ENCODE peak calls at places on chromosome 13, in ten cellular contexts. L is HCT116, M is stomach, O is endodermal cell, F is heart left ventricle, P is mammary epithelial cell, V is aorta, Z is psoas muscle, X is neural progenitor cell, A is small intestine. C is an unnamed sample.

GRCh38 chr13:105773887-105774538 is 761.4 kb downstream of the EFNB2 start:
- DNase-seq in L (peak; percentile 63), M (no peak), O (no peak), F (no peak), P (no peak), V (no peak), Z (no peak), X (peak; percentile 12), A (no peak), C (peak; percentile 78)

GRCh38 chr13:33279414-33279813 is 6.1 kb downstream of the STARD13 start:
- DNase-seq in L (no peak), M (no peak), O (no peak), F (no peak), P (no peak), V (no peak), Z (no peak), X (no peak), A (no peak), C (peak; percentile 72)

GRCh38 chr13:68897331-68897730 is 1210.3 kb upstream of the ATXN8OS start:
- DNase-seq in L (no peak), M (no peak), O (peak; percentile 53), F (no peak), P (no peak), V (no peak), Z (no peak), X (no peak), A (no peak), C (no peak)

GRCh38 chr13:91661692-91662490 is 263.5 kb downstream of the GPC5 start:
- DNase-seq in L (no peak), M (no peak), O (no peak), F (no peak), P (no peak), V (no peak), Z (no peak), X (no peak), A (no peak), C (no peak)

GRCh38 chr13:23506821-23507210 is 63.4 kb upstream of the TNFRSF19 start:
- DNase-seq in L (no peak), M (no peak), O (no peak), F (peak; percentile 50), P (no peak), V (no peak), Z (no peak), X (no peak), A (no peak), C (peak; percentile 73)

GRCh38 chr13:62250501-62251175 is 835.0 kb upstream of the PCDH20 start:
- DNase-seq in L (no peak), M (no peak), O (no peak), F (no peak), P (no peak), V (no peak), Z (no peak), X (no peak), A (no peak), C (peak; percentile 87)

GRCh38 chr13:105121221-105121620 is 1414.2 kb downstream of the EFNB2 start:
- DNase-seq in L (no peak), M (no peak), O (no peak), F (no peak), P (no peak), V (no peak), Z (no peak), X (no peak), A (no peak), C (no peak)

GRCh38 chr13:20526664-20527063 is 1.0 kb upstream of the CRYL1 start:
- DNase-seq in L (no peak), M (no peak), O (no peak), F (no peak), P (no peak), V (no peak), Z (no peak), X (no peak), A (no peak), C (peak; percentile 29)

GRCh38 chr13:79155883-79156282 is 250.2 kb downstream of the RBM26 start:
- DNase-seq in L (no peak), M (no peak), O (no peak), F (no peak), P (no peak), V (no peak), Z (no peak), X (no peak), A (no peak), C (no peak)

GRCh38 chr13:66972659-66973058 is 257.5 kb downstream of the PCDH9 start:
- DNase-seq in L (no peak), M (no peak), O (no peak), F (no peak), P (no peak), V (no peak), Z (no peak), X (no peak), A (no peak), C (peak; percentile 41)

DNA sequence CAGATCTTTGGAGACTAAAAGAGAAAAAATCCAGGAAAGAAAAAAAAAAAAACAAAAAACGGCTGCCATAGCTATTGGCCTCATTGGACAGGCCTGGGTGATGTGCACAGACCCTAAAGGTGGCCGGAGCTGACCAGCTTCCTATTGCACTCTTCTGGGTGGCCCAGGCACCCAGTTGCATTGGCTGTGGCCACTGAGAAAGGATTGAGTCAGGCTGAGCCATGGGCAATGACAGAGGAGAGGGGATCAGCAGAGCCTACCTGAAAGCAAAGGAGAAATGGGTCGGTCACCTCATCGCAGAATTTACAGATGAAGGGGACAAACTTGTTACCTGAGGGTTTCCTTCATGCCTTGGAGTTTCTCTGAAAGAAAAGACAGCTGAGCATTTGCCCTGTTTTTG is 17.3 kb downstream of the HMGB1 start:
- DNase-seq in L (no peak), M (no peak), O (no peak), F (no peak), P (no peak), V (no peak), Z (no peak), X (no peak), A (no peak), C (no peak)
- H3K4me1 ChIP-seq in L (no peaks in the 10 kb centered on the region), M (peaks cover 17% of the 10 kb centered on the region), O (no peaks in the 10 kb centered on the region), F (peaks cover 5% of the 10 kb centered on the region), P (no peaks in the 10 kb centered on the region), V (no peaks in the 10 kb centered on the region), Z (peaks cover 6% of the 10 kb centered on the region), X (peaks cover 12% of the 10 kb centered on the region), A (no peaks in the 10 kb centered on the region), C (peaks cover 8% of the 10 kb centered on the region)

GRCh38 chr13:36710396-36710795 is 36.6 kb downstream of the SERTM1 start:
- DNase-seq in L (no peak), M (no peak), O (no peak), F (no peak), P (no peak), V (no peak), Z (no peak), X (no peak), A (no peak), C (peak; percentile 18)
- H3K4me3 ChIP-seq in L (no peak overlapping the region), M (no peak overlapping the region), O (no peak overlapping the region), F (no peak overlapping the region), P (no peak overlapping the region), V (no peak overlapping the region), Z (no peak overlapping the region), X (no peak overlapping the region), A (no peak overlapping the region), C (no peak overlapping the region)

GRCh38 chr13:98825659-98826058 is 73.2 kb upstream of the SLC15A1 start:
- DNase-seq in L (no peak), M (no peak), O (no peak), F (no peak), P (no peak), V (no peak), Z (no peak), X (peak; percentile 16), A (no peak), C (no peak)

GRCh38 chr13:98823442-98823841 is 71.0 kb upstream of the SLC15A1 start:
- DNase-seq in L (no peak), M (no peak), O (no peak), F (no peak), P (no peak), V (no peak), Z (no peak), X (no peak), A (no peak), C (no peak)

GRCh38 chr13:98826156-98826555 is 73.7 kb upstream of the SLC15A1 start:
- DNase-seq in L (no peak), M (no peak), O (no peak), F (no peak), P (no peak), V (no peak), Z (no peak), X (peak; percentile 45), A (no peak), C (no peak)

GRCh38 chr13:98822238-98822606 is 69.8 kb upstream of the SLC15A1 start:
- DNase-seq in L (no peak), M (no peak), O (no peak), F (peak; percentile 47), P (no peak), V (no peak), Z (no peak), X (no peak), A (no peak), C (peak; percentile 42)

DNA sequence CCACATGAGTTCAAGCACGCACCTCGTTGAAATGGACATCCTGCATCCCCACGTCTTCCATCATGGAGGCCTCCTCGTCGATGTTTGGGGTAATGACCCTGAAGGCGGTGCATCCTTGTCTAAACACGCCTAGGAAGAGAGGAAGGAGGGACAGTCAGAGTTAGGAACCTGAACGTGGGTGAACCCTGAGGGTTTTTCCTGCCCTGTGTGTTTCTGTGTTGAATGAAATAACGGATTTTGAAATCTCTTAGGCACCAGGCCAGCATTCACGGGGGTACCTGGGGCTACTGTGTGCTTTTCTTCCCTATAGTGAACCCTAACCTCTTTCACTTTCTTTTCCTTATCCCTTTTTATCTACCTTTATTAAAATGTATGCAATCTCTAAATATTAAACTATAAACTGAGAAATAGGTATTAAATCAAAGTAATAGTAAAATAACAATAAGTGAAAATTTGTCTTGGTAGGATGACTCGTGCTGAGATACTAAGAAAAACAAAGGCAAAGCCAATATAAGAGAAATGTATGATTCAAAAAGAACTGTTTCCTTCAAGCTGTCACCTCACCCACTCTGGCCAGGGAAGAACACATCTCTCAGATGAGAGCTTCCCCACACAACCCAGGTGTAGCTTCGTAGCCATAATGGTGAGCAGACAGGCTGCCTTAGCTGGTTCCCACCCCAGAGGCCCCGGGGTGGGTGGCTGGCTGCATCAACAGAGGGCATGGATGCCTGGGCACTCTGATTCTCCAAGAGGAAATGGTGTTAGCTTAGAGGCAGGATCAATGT is 72.1 kb upstream of the SLC15A1 start:
- DNase-seq in L (no peak), M (no peak), O (no peak), F (no peak), P (peak; percentile 53), V (no peak), Z (no peak), X (no peak), A (no peak), C (no peak)
- H3K4me1 ChIP-seq in L (no peaks in the 10 kb centered on the region), M (peaks cover 26% of the 10 kb centered on the region), O (no peaks in the 10 kb centered on the region), F (peaks cover 38% of the 10 kb centered on the region), P (peaks cover 15% of the 10 kb centered on the region), V (peaks cover 9% of the 10 kb centered on the region), Z (no peaks in the 10 kb centered on the region), X (peaks cover 25% of the 10 kb centered on the region), A (peaks cover 16% of the 10 kb centered on the region), C (peaks cover 27% of the 10 kb centered on the region)

DNA sequence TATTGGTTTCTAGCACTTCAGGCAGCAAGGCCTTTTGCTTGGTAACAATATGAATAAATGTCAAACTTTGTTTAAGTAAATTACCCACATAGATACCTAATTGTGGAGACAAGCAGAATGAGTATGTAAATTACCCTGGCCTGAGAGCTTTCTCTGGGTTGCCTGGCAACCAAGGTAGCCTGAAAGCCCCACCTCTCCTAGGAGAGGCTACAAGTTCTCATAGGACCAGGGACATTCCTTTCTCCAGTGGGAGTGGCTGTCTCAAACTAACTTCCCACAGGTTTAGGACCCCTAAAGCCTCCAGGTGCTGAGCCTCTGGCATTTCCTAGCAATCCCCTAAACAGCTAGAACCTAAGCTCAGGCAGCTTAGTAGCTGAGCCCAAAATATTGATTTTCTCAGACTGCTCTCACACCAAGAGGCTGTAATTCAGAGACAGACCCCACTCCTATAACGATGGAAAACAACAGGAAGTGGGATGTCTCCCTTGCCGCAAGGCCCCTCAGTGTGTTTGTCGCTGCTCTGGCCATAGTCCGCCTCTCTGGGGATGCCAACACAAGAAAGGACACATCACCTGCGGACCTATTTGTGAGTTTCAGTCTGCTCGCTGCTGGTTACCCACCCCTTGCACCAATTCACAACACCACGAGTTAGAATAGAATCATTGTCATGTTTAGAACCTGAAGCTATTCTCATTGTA is 207.3 kb downstream of the DLEU7 start:
- DNase-seq in L (no peak), M (no peak), O (peak; percentile 87), F (no peak), P (no peak), V (no peak), Z (no peak), X (peak; percentile 82), A (peak; percentile 3), C (no peak)
- H3K4me3 ChIP-seq in L (no peak overlapping the region), M (no peak overlapping the region), O (no peak overlapping the region), F (no peak overlapping the region), P (no peak overlapping the region), V (no peak overlapping the region), Z (no peak overlapping the region), X (peak overlapping the region; percentile 18), A (no peak overlapping the region), C (peak overlapping the region; percentile 2)